ENCODE peak calls at places on chromosome 7, in nine cellular contexts. P, S, E, I, U, H, C, F and O are unnamed samples.

GRCh38 chr7:66877577-66878300 is 43.3 kb upstream of the TMEM248 start:
- DNase-seq in S (no peak), P (no peak), I (peak; percentile 36), H (no peak), F (no peak), U (no peak), C (no peak), E (no peak), O (no peak)

GRCh38 chr7:108181073-108181985 is 51.2 kb upstream of the LAMB4 start:
- DNase-seq in E (no peak), S (no peak), U (peak; percentile 51), P (no peak), F (peak; percentile 71), C (peak; percentile 39), H (no peak), I (peak; percentile 67), O (no peak)

GRCh38 chr7:101333912-101334311 is 12.3 kb upstream of the IFT22 start:
- DNase-seq in F (no peak), E (no peak), P (peak; percentile 23), U (no peak), C (no peak), I (no peak), H (no peak), S (no peak), O (no peak)

GRCh38 chr7:68334613-68335303 is 1263.5 kb upstream of the AUTS2 start:
- DNase-seq in I (no peak), E (no peak), U (peak; percentile 2), H (no peak), P (no peak), S (no peak), F (no peak), C (no peak), O (no peak)

GRCh38 chr7:4694653-4695335 is 12.7 kb downstream of the FOXK1 start:
- DNase-seq in F (no peak), H (no peak), C (no peak), S (no peak), I (peak; percentile 86), U (no peak), E (no peak), P (peak; percentile 30), O (no peak)

GRCh38 chr7:132145466-132145865 is 430.8 kb downstream of the PLXNA4 start:
- DNase-seq in C (peak; percentile 80), P (no peak), S (no peak), E (no peak), H (peak; percentile 21), F (no peak), U (peak; percentile 56), I (peak; percentile 34), O (no peak)

GRCh38 chr7:29208410-29209250 is 14.1 kb downstream of the CHN2 start:
- DNase-seq in P (peak; percentile 15), H (peak; percentile 47), I (no peak), C (no peak), S (no peak), F (no peak), U (no peak), E (no peak), O (no peak)

GRCh38 chr7:130831817-130832481 is 97.9 kb upstream of the KLF14 start:
- DNase-seq in P (no peak), S (no peak), E (no peak), F (no peak), C (peak; percentile 31), U (peak; percentile 50), H (no peak), I (peak; percentile 67), O (no peak)

GRCh38 chr7:2247141-2247985 is 5.3 kb downstream of the NUDT1 start:
- DNase-seq in C (peak; percentile 66), U (peak; percentile 84), F (peak; percentile 91), E (no peak), S (no peak), P (no peak), I (no peak), H (no peak), O (no peak)

GRCh38 chr7:2245883-2246679 is 4.1 kb downstream of the NUDT1 start:
- DNase-seq in I (no peak), H (no peak), C (no peak), F (no peak), S (no peak), U (no peak), P (peak; percentile 17), E (no peak), O (peak; percentile 36)

GRCh38 chr7:2249744-2250323 is 7.8 kb downstream of the NUDT1 start:
- DNase-seq in S (no peak), F (no peak), P (no peak), I (no peak), H (no peak), E (no peak), U (no peak), C (no peak), O (no peak)

GRCh38 chr7:2251841-2252771 is 10.1 kb downstream of the NUDT1 start:
- DNase-seq in E (peak; percentile 75), C (no peak), H (no peak), I (no peak), F (no peak), U (no peak), P (no peak), S (no peak), O (peak; percentile 77)

DNA sequence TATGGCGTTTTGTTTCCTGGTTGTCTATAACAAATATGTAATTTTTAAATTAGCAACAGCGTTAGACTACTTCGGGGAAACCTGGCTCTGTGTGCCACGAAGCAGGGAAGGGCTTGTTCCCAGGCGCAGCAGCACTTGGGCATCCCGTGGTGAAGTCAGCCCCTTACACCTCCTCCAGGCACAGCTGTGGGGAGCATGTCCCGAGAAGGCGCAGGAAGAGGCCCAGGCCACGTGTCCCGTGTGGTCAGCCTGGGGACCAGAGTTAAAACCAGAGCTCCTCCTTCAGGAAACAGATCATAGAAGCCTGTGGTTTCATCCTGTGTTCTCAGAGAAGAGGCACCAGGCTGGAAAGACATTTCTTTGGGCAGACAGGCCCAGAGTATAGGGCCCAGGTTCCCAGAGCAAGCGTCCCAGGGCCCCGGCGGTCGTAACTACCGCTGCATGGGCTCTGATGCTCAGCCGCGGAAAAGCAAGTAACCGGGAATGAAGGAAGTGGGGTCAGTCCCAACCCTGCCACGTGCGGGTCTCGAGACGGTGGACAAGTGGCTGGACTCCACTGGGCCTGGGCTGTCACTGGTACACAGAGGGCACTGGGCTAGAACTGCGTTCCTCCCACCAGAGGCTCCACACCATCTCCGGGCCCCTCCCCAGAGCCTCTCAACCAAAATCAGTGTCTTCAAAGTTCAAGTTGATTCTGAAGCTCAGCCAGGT is 7.1 kb downstream of the NUDT1 start:
- DNase-seq in C (peak; percentile 66), S (no peak), U (no peak), F (no peak), E (peak; percentile 83), P (peak; percentile 35), I (peak; percentile 97), H (peak; percentile 53), O (no peak)
- TF ChIP-seq CTCF in C (no peak), S (no peak), U (no peak), F (no peak), E (no peak), P (no peak), I (peak; percentile 39), H (no peak), O (no peak)

GRCh38 chr7:135886334-135887132 is 90.6 kb downstream of the MTPN start:
- DNase-seq in U (no peak), E (no peak), S (no peak), P (no peak), C (no peak), H (no peak), F (no peak), I (no peak), O (no peak)

GRCh38 chr7:135889823-135890222 is 87.3 kb downstream of the MTPN start:
- DNase-seq in C (no peak), U (no peak), S (no peak), F (no peak), I (no peak), P (no peak), H (no peak), E (no peak), O (no peak)

GRCh38 chr7:135888740-135889139 is 88.4 kb downstream of the MTPN start:
- DNase-seq in F (no peak), C (no peak), S (no peak), I (no peak), P (no peak), U (no peak), E (no peak), H (no peak), O (no peak)

GRCh38 chr7:135879238-135879637 is 97.9 kb downstream of the MTPN start:
- DNase-seq in P (no peak), F (no peak), I (peak; percentile 42), E (no peak), U (no peak), H (no peak), C (no peak), S (no peak), O (no peak)

DNA sequence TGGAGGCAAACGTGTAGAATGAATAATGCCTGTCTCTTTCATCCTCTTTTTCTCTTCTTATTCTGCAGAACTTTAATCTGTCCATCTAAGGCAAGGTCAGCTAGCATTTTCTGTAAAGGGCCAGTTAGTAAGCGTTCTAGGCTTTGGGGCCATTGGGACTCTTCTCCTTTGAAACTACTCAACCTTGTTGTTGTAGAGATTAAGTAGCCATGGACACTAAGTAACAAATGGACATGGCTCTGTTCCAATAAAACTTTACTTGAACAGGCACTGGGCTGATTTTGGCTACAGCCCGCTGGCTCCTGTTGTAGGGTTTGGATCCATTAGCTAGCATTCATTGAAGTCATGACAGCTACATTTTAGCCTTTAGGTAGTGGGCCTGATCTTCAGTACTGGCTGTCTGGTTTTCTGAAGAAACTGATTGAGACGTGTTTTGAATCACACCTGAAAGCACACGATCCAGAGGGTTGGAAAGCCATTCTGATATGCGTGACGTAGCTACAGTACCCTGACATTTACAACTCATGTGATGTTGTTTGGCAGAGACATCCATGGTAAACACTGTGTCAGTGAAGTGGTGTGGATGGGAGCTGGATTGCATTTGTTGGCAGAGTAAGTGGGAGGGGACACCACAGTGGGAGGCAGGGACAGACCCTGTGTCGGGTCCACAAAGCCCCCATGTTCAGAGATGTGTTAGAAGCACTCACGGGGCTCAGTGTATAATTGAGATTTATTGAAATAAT is 92.5 kb downstream of the MTPN start:
- DNase-seq in H (no peak), C (no peak), S (no peak), F (no peak), I (no peak), P (no peak), E (no peak), U (no peak), O (no peak)
- H3K27ac ChIP-seq in H (no peak overlapping the region), C (no peak overlapping the region), S (no peak overlapping the region), F (no peak overlapping the region), I (no peak overlapping the region), P (no peak overlapping the region), E (no peak overlapping the region), U (no peak overlapping the region), O (no peak overlapping the region)

GRCh38 chr7:97015787-97016391 is 8.7 kb downstream of the DLX5 start:
- DNase-seq in H (no peak), S (no peak), I (no peak), E (no peak), F (no peak), P (no peak), C (no peak), U (no peak), O (no peak)
- H3K4me1 ChIP-seq in H (no peaks in the 10 kb centered on the region), S (no peaks in the 10 kb centered on the region), I (no peaks in the 10 kb centered on the region), E (peaks cover 17% of the 10 kb centered on the region), F (peaks cover 3% of the 10 kb centered on the region), P (peaks cover 12% of the 10 kb centered on the region), C (peaks cover 9% of the 10 kb centered on the region), U (peaks cover 30% of the 10 kb centered on the region), O (no peaks in the 10 kb centered on the region)

DNA sequence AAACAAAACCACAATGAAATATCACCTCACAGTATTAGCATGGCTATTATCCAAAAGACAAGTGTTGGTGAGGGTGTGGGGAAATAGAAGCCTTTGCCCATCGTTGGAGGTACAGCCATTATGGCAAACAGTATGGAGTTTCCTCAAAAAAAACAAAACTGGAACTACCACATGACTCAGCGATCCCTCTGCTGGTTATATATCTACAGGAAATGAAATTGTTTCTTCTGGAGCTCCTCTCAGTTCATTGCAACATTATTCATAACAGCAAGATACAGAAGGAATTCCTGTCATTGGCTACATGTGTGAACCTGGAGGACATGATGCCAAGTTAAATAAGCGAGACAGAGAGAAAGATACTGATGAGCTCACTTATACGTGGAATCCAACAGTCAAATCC is 2.4 kb upstream of the UBE3C start:
- DNase-seq in C (peak; percentile 49), S (no peak), I (peak; percentile 94), U (no peak), P (no peak), F (no peak), E (no peak), H (no peak), O (no peak)
- TF ChIP-seq CTCF in C (peak; percentile 17), S (no peak), I (peak; percentile 40), U (peak; percentile 13), P (no peak), F (peak; percentile 36), E (no peak), H (no peak), O (peak; percentile 16)